ENCODE peak calls at places on chromosomes 2 and 18, in six cellular contexts. Q, M, E, B, W and A are unnamed samples.

GRCh38 chr2:30188292-30188691 is 41.5 kb downstream of the YPEL5 start:
- DNase-seq in Q (no peak), M (no peak), E (no peak), B (no peak), W (no peak), A (no peak)

GRCh38 chr2:128628206-128628605 is 309.5 kb upstream of the HS6ST1 start:
- DNase-seq in Q (no peak), M (no peak), E (no peak), B (peak; percentile 11), W (no peak), A (peak; percentile 54)

GRCh38 chr2:3340144-3340543 is 37.5 kb downstream of the EIPR1 start:
- DNase-seq in Q (no peak), M (no peak), E (no peak), B (no peak), W (no peak), A (no peak)

GRCh38 chr2:54966837-54967236 is 83.4 kb downstream of the RTN4 start:
- DNase-seq in Q (no peak), M (no peak), E (no peak), B (no peak), W (no peak), A (no peak)

GRCh38 chr18:71321319-71321718 is 1032.5 kb downstream of the SOCS6 start:
- DNase-seq in Q (no peak), M (no peak), E (no peak), B (no peak), W (no peak), A (no peak)

GRCh38 chr2:53422979-53423378 is 344.6 kb upstream of the CHAC2 start:
- DNase-seq in Q (no peak), M (peak; percentile 21), E (no peak), B (no peak), W (no peak), A (no peak)

GRCh38 chr2:72511906-72512305 is 313.9 kb downstream of the EXOC6B start:
- DNase-seq in Q (no peak), M (no peak), E (no peak), B (no peak), W (no peak), A (no peak)

GRCh38 chr18:6261938-6262337 is 152.8 kb downstream of the L3MBTL4 start:
- DNase-seq in Q (no peak), M (no peak), E (no peak), B (no peak), W (no peak), A (no peak)

GRCh38 chr2:212311807-212312404 is 226.7 kb downstream of the ERBB4 start:
- DNase-seq in Q (no peak), M (no peak), E (no peak), B (no peak), W (no peak), A (no peak)

GRCh38 chr2:220147186-220147585 is 519.8 kb downstream of the SLC4A3 start:
- DNase-seq in Q (no peak), M (peak; percentile 44), E (no peak), B (no peak), W (no peak), A (no peak)

GRCh38 chr2:130749078-130749477 is 6.3 kb upstream of the AMER3 start:
- DNase-seq in Q (no peak), M (no peak), E (no peak), B (no peak), W (no peak), A (no peak)

GRCh38 chr2:19349911-19350677 is 8.3 kb downstream of the OSR1 start:
- DNase-seq in Q (peak; percentile 76), M (no peak), E (no peak), B (no peak), W (no peak), A (peak; percentile 90)

GRCh38 chr2:152456262-152456661 is 121.3 kb downstream of the FMNL2 start:
- DNase-seq in Q (no peak), M (no peak), E (no peak), B (no peak), W (no peak), A (no peak)

GRCh38 chr2:224796695-224797305 is 80.6 kb upstream of the CCDC195 start:
- DNase-seq in Q (no peak), M (no peak), E (no peak), B (no peak), W (no peak), A (no peak)

GRCh38 chr2:127208313-127208712 is 11.8 kb downstream of the CYP27C1 start:
- DNase-seq in Q (no peak), M (no peak), E (no peak), B (no peak), W (no peak), A (no peak)

GRCh38 chr2:42084231-42084671 is 36.4 kb downstream of the PKDCC start:
- DNase-seq in Q (no peak), M (peak; percentile 81), E (no peak), B (peak; percentile 84), W (no peak), A (no peak)

GRCh38 chr2:205464681-205465080 is 217.6 kb upstream of the NRP2 start:
- DNase-seq in Q (no peak), M (no peak), E (no peak), B (no peak), W (no peak), A (no peak)

GRCh38 chr2:158507679-158508078 is 50.9 kb downstream of the PKP4 start:
- DNase-seq in Q (no peak), M (no peak), E (no peak), B (no peak), W (no peak), A (no peak)

GRCh38 chr18:59993560-59993959 is 93.8 kb downstream of the PMAIP1 start:
- DNase-seq in Q (no peak), M (no peak), E (no peak), B (no peak), W (no peak), A (no peak)

GRCh38 chr18:54822872-54823845 is 5.1 kb upstream of the RAB27B start:
- DNase-seq in Q (no peak), M (peak; percentile 10), E (no peak), B (no peak), W (no peak), A (no peak)